ENCODE peak calls at places on chromosomes 12 and 14, in four cellular contexts. C is fibroblast of mammary gland, I is choroid plexus epithelial cell, A is astrocyte of the spinal cord. N is an unnamed sample.

GRCh38 chr12:74610711-74611110 is 73.1 kb downstream of the ATXN7L3B start:
- DNase-seq in A (no peak), C (no peak), I (no peak), N (no peak)

GRCh38 chr12:20314325-20314724 is 54.0 kb upstream of the PDE3A start:
- DNase-seq in A (peak; percentile 53), C (peak; percentile 94), I (peak; percentile 60), N (peak; percentile 74)

GRCh38 chr12:14284189-14284722 is 81.2 kb upstream of the ATF7IP start:
- DNase-seq in I (peak; percentile 10), A (no peak), C (no peak), N (peak; percentile 29)

GRCh38 chr12:55058776-55059175 is 39.0 kb downstream of the NEUROD4 start:
- DNase-seq in C (no peak), A (no peak), I (no peak), N (no peak)

GRCh38 chr12:1697253-1697652 is 6.4 kb downstream of the ADIPOR2 start:
- DNase-seq in A (no peak), I (no peak), C (peak; percentile 14), N (no peak)

GRCh38 chr12:54933381-54933780 is 51.2 kb downstream of the TESPA1 start:
- DNase-seq in C (peak; percentile 52), A (no peak), I (peak; percentile 8), N (peak; percentile 14)

GRCh38 chr14:22423958-22424357 is 165.1 kb downstream of the DAD1 start:
- DNase-seq in A (no peak), C (no peak), I (no peak), N (no peak)

GRCh38 chr12:2624543-2625266 is 170.1 kb upstream of the FKBP4 start:
- DNase-seq in I (no peak), C (peak; percentile 30), A (peak; percentile 10), N (no peak)

GRCh38 chr14:90276627-90277367 is 20.4 kb downstream of the PSMC1 start:
- DNase-seq in A (peak; percentile 26), C (peak; percentile 45), I (peak; percentile 44), N (no peak)

GRCh38 chr12:124742111-124742510 is 121.6 kb downstream of the SCARB1 start:
- DNase-seq in C (no peak), I (no peak), A (no peak), N (no peak)

GRCh38 chr14:51977075-51977474 is 12.3 kb upstream of the RTRAF start:
- DNase-seq in I (no peak), C (no peak), A (no peak), N (peak; percentile 52)

GRCh38 chr14:95698287-95698686 is 12.1 kb downstream of the TCL1B start:
- DNase-seq in C (no peak), A (no peak), I (no peak), N (no peak)

GRCh38 chr12:65977384-65977783 is 153.1 kb downstream of the HMGA2 start:
- DNase-seq in C (no peak), I (no peak), A (no peak), N (peak; percentile 52)

GRCh38 chr12:18428416-18428815 is 167.1 kb downstream of the PIK3C2G start:
- DNase-seq in I (peak; percentile 12), A (no peak), C (no peak), N (no peak)

GRCh38 chr14:22656945-22657711 is 13.0 kb upstream of the OR6J1 start:
- DNase-seq in A (peak; percentile 85), I (peak; percentile 70), C (peak; percentile 69), N (peak; percentile 67)

GRCh38 chr12:78898416-78898815 is 33.8 kb downstream of the SYT1 start:
- DNase-seq in I (peak; percentile 69), A (peak; percentile 73), C (peak; percentile 33), N (peak; percentile 75)

DNA sequence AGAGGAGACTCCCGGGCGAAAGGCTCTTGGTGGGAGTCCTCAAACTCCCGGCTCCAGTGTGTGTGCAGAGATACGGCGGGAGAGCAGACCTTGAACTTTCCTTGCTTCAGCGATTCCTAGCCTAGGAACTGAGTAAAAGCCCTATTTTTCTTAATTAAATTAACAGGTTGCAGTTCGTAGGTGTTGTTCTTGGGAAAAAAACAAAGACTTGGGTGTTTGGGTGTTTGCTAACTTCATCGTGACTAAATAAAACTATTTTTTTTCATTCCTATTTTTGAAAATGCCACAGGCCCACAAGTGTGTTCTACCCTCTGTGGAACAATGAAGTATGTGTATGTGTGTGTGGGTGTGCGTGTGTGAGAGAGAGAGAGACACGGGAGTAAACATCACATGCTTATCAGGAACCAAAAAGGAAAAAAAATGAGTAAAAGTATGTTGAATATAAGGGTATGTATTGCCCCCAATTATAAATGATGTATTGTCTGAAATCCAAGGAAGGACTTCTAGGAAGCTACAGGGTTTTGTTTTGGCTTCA is 641 bp downstream of the TMEM117 start:
- DNase-seq in A (peak; percentile 41), C (peak; percentile 35), I (peak; percentile 48), N (peak; percentile 54)
- TF ChIP-seq CTCF in A (no peak), C (no peak), I (no peak), N (no peak)

GRCh38 chr12:49707127-49707811 is at the start of gene FMNL3:
- DNase-seq in C (peak; percentile 93), A (peak; percentile 98), I (peak; percentile 98), N (peak; percentile 97)

GRCh38 chr12:49706351-49707126 is 666 bp downstream of the FMNL3 start:
- DNase-seq in I (peak; percentile 61), A (peak; percentile 50), C (peak; percentile 33), N (peak; percentile 40)

GRCh38 chr12:49705479-49706267 is 1.5 kb downstream of the FMNL3 start:
- DNase-seq in A (peak; percentile 76), I (peak; percentile 64), C (peak; percentile 80), N (peak; percentile 59)

GRCh38 chr12:49707812-49708147 is 575 bp upstream of the FMNL3 start:
- DNase-seq in I (no peak), A (no peak), C (no peak), N (no peak)

DNA sequence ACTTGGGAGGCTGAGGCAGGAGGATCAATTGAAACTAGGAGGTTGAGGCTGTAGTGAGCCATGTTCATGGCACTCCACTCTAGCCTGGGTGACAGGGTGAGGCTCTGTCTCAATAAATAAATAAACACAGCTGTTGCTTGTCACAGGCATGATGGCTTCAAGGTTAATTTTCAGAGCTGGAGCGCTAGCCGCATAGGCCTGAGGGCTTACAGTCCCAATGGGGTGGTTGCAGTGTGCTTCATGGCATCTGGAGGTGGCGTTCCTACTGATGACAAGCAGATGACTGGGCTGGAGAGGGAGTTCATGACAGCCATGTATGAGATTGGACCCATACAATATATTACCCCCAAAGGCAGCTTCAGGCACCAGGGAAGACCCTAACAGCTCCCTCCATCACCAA is 1.6 kb upstream of the FMNL3 start:
- DNase-seq in C (no peak), I (no peak), A (no peak), N (no peak)
- H3K4me3 ChIP-seq in C (no peak overlapping the region), I (no peak overlapping the region), A (no peak overlapping the region), N (no peak overlapping the region)

GRCh38 chr14:50055461-50056228 is 60.7 kb downstream of the VCPKMT start:
- DNase-seq in C (no peak), I (peak; percentile 19), A (no peak), N (no peak)
- TF ChIP-seq CTCF in C (no peak), I (peak; percentile 32), A (peak; percentile 8), N (no peak)

GRCh38 chr14:100123618-100124017 is 35.8 kb downstream of the DEGS2 start:
- DNase-seq in I (no peak), A (no peak), C (no peak), N (no peak)
- H3K4me3 ChIP-seq in I (no peak overlapping the region), A (no peak overlapping the region), C (no peak overlapping the region), N (no peak overlapping the region)

GRCh38 chr12:48973992-48974673 is 2.6 kb upstream of the WNT10B start:
- DNase-seq in I (peak; percentile 73), A (peak; percentile 42), C (peak; percentile 44), N (peak; percentile 66)
- TF ChIP-seq CTCF in I (peak; percentile 84), A (peak; percentile 74), C (peak; percentile 53), N (peak; percentile 74)

GRCh38 chr12:69342407-69342806 is 5.8 kb upstream of the LYZ start:
- DNase-seq in C (no peak), I (no peak), A (no peak), N (no peak)

GRCh38 chr12:69339999-69340398 is 8.2 kb upstream of the LYZ start:
- DNase-seq in A (no peak), I (no peak), C (no peak), N (no peak)

GRCh38 chr12:69343357-69343756 is 4.8 kb upstream of the LYZ start:
- DNase-seq in C (no peak), A (no peak), I (no peak), N (no peak)

GRCh38 chr12:69343885-69344612 is 4.1 kb upstream of the LYZ start:
- DNase-seq in I (no peak), C (no peak), A (no peak), N (no peak)

GRCh38 chr12:69341328-69341727 is 6.9 kb upstream of the LYZ start:
- DNase-seq in C (no peak), I (no peak), A (peak; percentile 3), N (no peak)
- H3K4me3 ChIP-seq in C (no peak overlapping the region), I (no peak overlapping the region), A (no peak overlapping the region), N (no peak overlapping the region)

GRCh38 chr14:59262717-59263469 is 74.4 kb downstream of the DAAM1 start:
- DNase-seq in A (no peak), C (no peak), I (no peak), N (no peak)
- TF ChIP-seq CTCF in A (no peak), C (no peak), I (peak; percentile 44), N (peak; percentile 13)

GRCh38 chr14:63046339-63047268 is 1.3 kb upstream of the KCNH5 start:
- DNase-seq in A (no peak), I (no peak), C (no peak), N (no peak)
- H3K4me3 ChIP-seq in A (peak overlapping the region; percentile 31), I (no peak overlapping the region), C (no peak overlapping the region), N (peak overlapping the region; percentile 42)

DNA sequence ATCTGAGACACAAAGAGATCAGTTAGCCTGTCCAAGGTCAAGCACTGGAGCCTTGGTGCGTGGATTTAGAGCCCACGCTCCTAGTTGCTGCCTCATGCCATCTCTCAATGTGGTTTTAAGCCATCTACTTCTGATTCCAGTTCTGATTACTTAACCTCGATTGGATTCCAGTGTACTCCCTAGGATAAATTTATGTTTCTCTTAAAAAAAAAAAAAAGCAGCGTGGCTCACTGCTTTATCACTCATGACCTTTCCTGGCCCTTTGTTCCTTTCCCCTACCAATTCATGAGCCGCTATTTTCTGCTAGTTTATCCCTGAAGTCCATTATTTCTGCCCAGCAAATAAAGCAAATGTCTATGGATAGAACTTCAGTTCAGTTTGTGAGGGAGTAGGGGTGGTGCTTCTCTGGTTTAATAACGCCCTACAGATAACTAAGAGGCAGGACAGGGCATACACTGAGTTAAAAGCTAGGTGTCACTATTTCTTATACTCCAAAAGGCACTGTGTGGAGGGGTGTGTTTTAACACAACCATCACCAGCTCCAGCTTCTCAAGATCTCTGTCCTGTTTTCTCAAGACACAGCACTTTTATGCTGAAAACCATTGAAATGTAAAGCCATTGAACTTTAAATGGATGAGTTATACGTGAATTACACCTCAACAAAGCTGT is 9.8 kb upstream of the PARP11 start:
- DNase-seq in C (peak; percentile 31), A (peak; percentile 1), I (peak; percentile 50), N (peak; percentile 36)
- TF ChIP-seq CTCF in C (peak; percentile 36), A (peak; percentile 28), I (peak; percentile 49), N (peak; percentile 41)